ENCODE peak calls at places on chromosomes 11 and 22, in eight cellular contexts. One of them, this sample, is unnamed. For H3K36me3, the result is how much of the 10 kb centered on the place peaks cover.

GRCh38 chr11:65003282-65003681 is 6.5 kb upstream of the BATF2 start:
- DNase-seq in HCT116: no peak
- DNase-seq in SK-N-SH: no peak
- DNase-seq in hepatocyte: no peak
- DNase-seq in neural progenitor cell: peak
- DNase-seq in OCI-LY7: no peak
- DNase-seq in GM23338: no peak
- DNase-seq in MM.1S: no peak
- DNase-seq in this sample: peak

GRCh38 chr11:11988099-11988651 is 20.3 kb downstream of the DKK3 start:
- DNase-seq in SK-N-SH: no peak
- DNase-seq in hepatocyte: no peak
- DNase-seq in HCT116: no peak
- DNase-seq in GM23338: no peak
- DNase-seq in OCI-LY7: no peak
- DNase-seq in MM.1S: no peak
- DNase-seq in neural progenitor cell: no peak
- DNase-seq in this sample: peak

GRCh38 chr22:24950272-24950902 is 2.1 kb upstream of the KIAA1671 start:
- DNase-seq in OCI-LY7: no peak
- DNase-seq in hepatocyte: no peak
- DNase-seq in MM.1S: no peak
- DNase-seq in SK-N-SH: peak
- DNase-seq in neural progenitor cell: peak
- DNase-seq in HCT116: no peak
- DNase-seq in GM23338: peak
- DNase-seq in this sample: no peak

GRCh38 chr11:114326776-114327175 is 30.6 kb downstream of the NNMT start:
- DNase-seq in MM.1S: no peak
- DNase-seq in SK-N-SH: no peak
- DNase-seq in hepatocyte: no peak
- DNase-seq in neural progenitor cell: no peak
- DNase-seq in OCI-LY7: no peak
- DNase-seq in HCT116: no peak
- DNase-seq in GM23338: no peak
- DNase-seq in this sample: no peak

GRCh38 chr11:66720223-66720898 is 8.7 kb downstream of the SPTBN2 start:
- DNase-seq in SK-N-SH: peak
- DNase-seq in MM.1S: no peak
- DNase-seq in OCI-LY7: no peak
- DNase-seq in HCT116: peak
- DNase-seq in hepatocyte: peak
- DNase-seq in neural progenitor cell: peak
- DNase-seq in GM23338: peak
- DNase-seq in this sample: peak

GRCh38 chr11:70376621-70377020 is 21.7 kb upstream of the CTTN start:
- DNase-seq in OCI-LY7: no peak
- DNase-seq in MM.1S: no peak
- DNase-seq in SK-N-SH: no peak
- DNase-seq in GM23338: no peak
- DNase-seq in neural progenitor cell: no peak
- DNase-seq in hepatocyte: no peak
- DNase-seq in HCT116: no peak
- DNase-seq in this sample: no peak

GRCh38 chr11:111521132-111521531 is 6.6 kb downstream of the HOATZ start:
- DNase-seq in MM.1S: no peak
- DNase-seq in hepatocyte: no peak
- DNase-seq in HCT116: no peak
- DNase-seq in OCI-LY7: no peak
- DNase-seq in neural progenitor cell: no peak
- DNase-seq in GM23338: no peak
- DNase-seq in SK-N-SH: no peak
- DNase-seq in this sample: no peak

GRCh38 chr22:19824197-19825015 is 30.3 kb downstream of the GNB1L start:
- DNase-seq in neural progenitor cell: no peak
- DNase-seq in OCI-LY7: no peak
- DNase-seq in MM.1S: no peak
- DNase-seq in SK-N-SH: no peak
- DNase-seq in HCT116: no peak
- DNase-seq in GM23338: no peak
- DNase-seq in hepatocyte: peak
- DNase-seq in this sample: no peak

GRCh38 chr22:49790912-49791311 is 36.8 kb downstream of the BRD1 start:
- DNase-seq in neural progenitor cell: no peak
- DNase-seq in OCI-LY7: no peak
- DNase-seq in hepatocyte: no peak
- DNase-seq in HCT116: no peak
- DNase-seq in SK-N-SH: no peak
- DNase-seq in GM23338: no peak
- DNase-seq in MM.1S: no peak
- DNase-seq in this sample: no peak

GRCh38 chr11:128915148-128915519 is 24.0 kb downstream of the KCNJ5 start:
- DNase-seq in HCT116: no peak
- DNase-seq in neural progenitor cell: no peak
- DNase-seq in MM.1S: no peak
- DNase-seq in OCI-LY7: no peak
- DNase-seq in SK-N-SH: no peak
- DNase-seq in GM23338: no peak
- DNase-seq in hepatocyte: no peak
- DNase-seq in this sample: no peak

GRCh38 chr22:30574095-30574981 is at the start of gene GAL3ST1:
- DNase-seq in HCT116: no peak
- DNase-seq in neural progenitor cell: peak
- DNase-seq in SK-N-SH: peak
- DNase-seq in hepatocyte: peak
- DNase-seq in GM23338: peak
- DNase-seq in MM.1S: no peak
- DNase-seq in OCI-LY7: no peak
- DNase-seq in this sample: no peak

GRCh38 chr11:11978792-11979486 is 29.5 kb downstream of the DKK3 start:
- DNase-seq in hepatocyte: no peak
- DNase-seq in MM.1S: no peak
- DNase-seq in SK-N-SH: peak
- DNase-seq in OCI-LY7: no peak
- DNase-seq in neural progenitor cell: no peak
- DNase-seq in HCT116: no peak
- DNase-seq in GM23338: no peak
- DNase-seq in this sample: no peak

GRCh38 chr11:56705784-56706396 is 7.0 kb downstream of the OR9G1 start:
- DNase-seq in GM23338: no peak
- DNase-seq in hepatocyte: no peak
- DNase-seq in HCT116: no peak
- DNase-seq in MM.1S: no peak
- DNase-seq in neural progenitor cell: no peak
- DNase-seq in OCI-LY7: no peak
- DNase-seq in SK-N-SH: no peak
- DNase-seq in this sample: no peak

GRCh38 chr11:8384199-8384821 is 120.6 kb upstream of the LMO1 start:
- DNase-seq in HCT116: no peak
- DNase-seq in MM.1S: peak
- DNase-seq in hepatocyte: peak
- DNase-seq in SK-N-SH: no peak
- DNase-seq in GM23338: peak
- DNase-seq in OCI-LY7: no peak
- DNase-seq in neural progenitor cell: peak
- DNase-seq in this sample: peak

GRCh38 chr22:47618611-47619010 is 856.2 kb downstream of the TBC1D22A start:
- DNase-seq in GM23338: no peak
- DNase-seq in SK-N-SH: no peak
- DNase-seq in MM.1S: no peak
- DNase-seq in HCT116: no peak
- DNase-seq in OCI-LY7: no peak
- DNase-seq in neural progenitor cell: no peak
- DNase-seq in hepatocyte: no peak
- DNase-seq in this sample: no peak

GRCh38 chr11:48001438-48002021 is 21.2 kb downstream of the PTPRJ start:
- DNase-seq in HCT116: no peak
- DNase-seq in GM23338: no peak
- DNase-seq in MM.1S: no peak
- DNase-seq in hepatocyte: no peak
- DNase-seq in neural progenitor cell: no peak
- DNase-seq in SK-N-SH: no peak
- DNase-seq in OCI-LY7: peak
- DNase-seq in this sample: no peak

GRCh38 chr22:36201630-36202312 is at the start of gene APOL4:
- DNase-seq in HCT116: no peak
- DNase-seq in SK-N-SH: peak
- DNase-seq in neural progenitor cell: no peak
- DNase-seq in hepatocyte: peak
- DNase-seq in GM23338: no peak
- DNase-seq in MM.1S: no peak
- DNase-seq in OCI-LY7: no peak
- DNase-seq in this sample: no peak

GRCh38 chr11:65692367-65692766 is 19.7 kb upstream of the KAT5 start:
- DNase-seq in SK-N-SH: no peak
- DNase-seq in HCT116: no peak
- DNase-seq in GM23338: peak
- DNase-seq in neural progenitor cell: no peak
- DNase-seq in MM.1S: no peak
- DNase-seq in hepatocyte: no peak
- DNase-seq in OCI-LY7: no peak
- DNase-seq in this sample: no peak

GRCh38 chr11:116840224-116840745 is 2.9 kb upstream of the APOA1 start:
- DNase-seq in MM.1S: no peak
- DNase-seq in GM23338: peak
- DNase-seq in SK-N-SH: no peak
- DNase-seq in OCI-LY7: peak
- DNase-seq in neural progenitor cell: peak
- DNase-seq in hepatocyte: no peak
- DNase-seq in HCT116: no peak
- DNase-seq in this sample: no peak

GRCh38 chr22:49015459-49015858 is 812.2 kb downstream of the BRD1 start:
- DNase-seq in MM.1S: no peak
- DNase-seq in SK-N-SH: peak
- DNase-seq in hepatocyte: no peak
- DNase-seq in neural progenitor cell: no peak
- DNase-seq in GM23338: no peak
- DNase-seq in HCT116: no peak
- DNase-seq in OCI-LY7: no peak
- DNase-seq in this sample: no peak

GRCh38 chr11:516400-516799 is 9.4 kb upstream of the RNH1 start:
- DNase-seq in hepatocyte: no peak
- DNase-seq in neural progenitor cell: no peak
- DNase-seq in SK-N-SH: no peak
- DNase-seq in MM.1S: no peak
- DNase-seq in OCI-LY7: no peak
- DNase-seq in GM23338: no peak
- DNase-seq in HCT116: no peak
- DNase-seq in this sample: no peak

GRCh38 chr11:518463-519202 is 11.6 kb upstream of the RNH1 start:
- DNase-seq in SK-N-SH: peak
- DNase-seq in MM.1S: no peak
- DNase-seq in GM23338: peak
- DNase-seq in hepatocyte: peak
- DNase-seq in HCT116: peak
- DNase-seq in neural progenitor cell: peak
- DNase-seq in OCI-LY7: peak
- DNase-seq in this sample: peak

GRCh38 chr11:526192-526591 is 9.2 kb downstream of the HRAS start:
- DNase-seq in HCT116: no peak
- DNase-seq in OCI-LY7: no peak
- DNase-seq in neural progenitor cell: no peak
- DNase-seq in GM23338: no peak
- DNase-seq in MM.1S: no peak
- DNase-seq in hepatocyte: peak
- DNase-seq in SK-N-SH: no peak
- DNase-seq in this sample: no peak

GRCh38 chr11:520428-521178 is 13.6 kb upstream of the RNH1 start:
- DNase-seq in SK-N-SH: no peak
- DNase-seq in MM.1S: no peak
- DNase-seq in hepatocyte: no peak
- DNase-seq in OCI-LY7: no peak
- DNase-seq in neural progenitor cell: peak
- DNase-seq in GM23338: no peak
- DNase-seq in HCT116: no peak
- DNase-seq in this sample: no peak

DNA sequence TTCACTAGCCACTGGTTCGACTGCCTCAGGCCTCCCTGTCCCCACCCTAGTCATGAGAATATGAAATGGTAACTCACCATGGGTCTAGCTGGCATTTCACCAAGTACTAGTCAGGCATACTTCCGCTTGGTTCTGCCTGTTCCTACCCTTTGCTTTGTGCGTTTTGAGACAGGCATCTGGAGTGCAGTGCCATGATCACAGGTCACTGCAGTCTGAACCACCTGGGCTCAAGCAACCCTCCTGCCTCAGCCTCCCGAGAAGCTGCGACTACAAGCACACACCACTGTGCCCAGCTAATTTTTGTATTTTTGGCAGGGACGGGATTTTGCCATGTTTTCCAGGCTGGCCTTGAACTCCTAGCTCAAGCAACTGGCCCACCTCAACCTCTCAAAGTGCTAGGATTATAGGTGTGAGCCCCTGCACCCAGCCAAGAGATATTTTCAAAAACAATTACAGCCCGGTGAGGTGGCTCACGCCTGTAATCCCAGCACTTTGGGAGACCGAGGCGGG is 14.1 kb downstream of the HRAS start:
- DNase-seq in MM.1S: no peak
- DNase-seq in SK-N-SH: no peak
- DNase-seq in hepatocyte: no peak
- DNase-seq in GM23338: no peak
- DNase-seq in HCT116: no peak
- DNase-seq in neural progenitor cell: no peak
- DNase-seq in OCI-LY7: no peak
- DNase-seq in this sample: no peak
- TF ChIP-seq CTCF in MM.1S: no peak
- TF ChIP-seq CTCF in SK-N-SH: no peak
- TF ChIP-seq CTCF in hepatocyte: no peak
- TF ChIP-seq CTCF in GM23338: no peak
- TF ChIP-seq CTCF in HCT116: no peak
- TF ChIP-seq CTCF in neural progenitor cell: no peak
- TF ChIP-seq CTCF in OCI-LY7: no peak
- TF ChIP-seq CTCF in this sample: no peak

GRCh38 chr22:26536056-26536761 is 23.9 kb upstream of the TFIP11 start:
- DNase-seq in OCI-LY7: peak
- DNase-seq in hepatocyte: no peak
- DNase-seq in GM23338: no peak
- DNase-seq in MM.1S: no peak
- DNase-seq in HCT116: no peak
- DNase-seq in SK-N-SH: no peak
- DNase-seq in neural progenitor cell: no peak
- DNase-seq in this sample: peak
- H3K36me3 ChIP-seq in OCI-LY7: under half
- H3K36me3 ChIP-seq in hepatocyte: under half
- H3K36me3 ChIP-seq in GM23338: under half
- H3K36me3 ChIP-seq in MM.1S: under half
- H3K36me3 ChIP-seq in HCT116: under half
- H3K36me3 ChIP-seq in SK-N-SH: under half
- H3K36me3 ChIP-seq in neural progenitor cell: under half
- H3K36me3 ChIP-seq in this sample: under half

GRCh38 chr11:95229199-95230053 is 1.6 kb downstream of the SESN3 start:
- DNase-seq in GM23338: peak
- DNase-seq in SK-N-SH: peak
- DNase-seq in OCI-LY7: no peak
- DNase-seq in hepatocyte: no peak
- DNase-seq in MM.1S: peak
- DNase-seq in HCT116: no peak
- DNase-seq in neural progenitor cell: no peak
- DNase-seq in this sample: no peak
- TF ChIP-seq EZH2phosphoT487 in GM23338: no peak
- TF ChIP-seq EZH2phosphoT487 in SK-N-SH: no peak
- TF ChIP-seq EZH2phosphoT487 in OCI-LY7: no peak
- TF ChIP-seq EZH2phosphoT487 in hepatocyte: no peak
- TF ChIP-seq EZH2phosphoT487 in MM.1S: no peak
- TF ChIP-seq EZH2phosphoT487 in HCT116: no peak
- TF ChIP-seq EZH2phosphoT487 in neural progenitor cell: no peak
- TF ChIP-seq EZH2phosphoT487 in this sample: no peak

GRCh38 chr11:62603072-62603408 is 1.4 kb upstream of the MTA2 start:
- DNase-seq in MM.1S: no peak
- DNase-seq in neural progenitor cell: no peak
- DNase-seq in GM23338: peak
- DNase-seq in OCI-LY7: no peak
- DNase-seq in SK-N-SH: no peak
- DNase-seq in hepatocyte: no peak
- DNase-seq in HCT116: no peak
- DNase-seq in this sample: no peak
- TF ChIP-seq CTCF in MM.1S: no peak
- TF ChIP-seq CTCF in neural progenitor cell: no peak
- TF ChIP-seq CTCF in GM23338: no peak
- TF ChIP-seq CTCF in OCI-LY7: no peak
- TF ChIP-seq CTCF in SK-N-SH: no peak
- TF ChIP-seq CTCF in hepatocyte: no peak
- TF ChIP-seq CTCF in HCT116: no peak
- TF ChIP-seq CTCF in this sample: no peak

This sample was measured in PC-3.